ENCODE peak calls at places on chromosomes 1 and 21, in four cellular contexts. G is lower lobe of right lung, P is RWPE2, D is esophagus mucosa. S is an unnamed sample.

GRCh38 chr1:93616221-93616995 is 65.2 kb downstream of the BCAR3 start:
- ATAC-seq in G (peak), P (peak), D (no peak), S (peak)

GRCh38 chr1:91537281-91538069 is 36.8 kb downstream of the CDC7 start:
- ATAC-seq in P (peak), G (peak), D (no peak), S (peak)

GRCh38 chr1:225735252-225736149 is 42.1 kb upstream of the SRP9 start:
- ATAC-seq in D (peak), G (peak), P (peak), S (peak)

GRCh38 chr1:83942914-83943313 is 56.0 kb downstream of the TTLL7 start:
- ATAC-seq in G (no peak), P (no peak), D (peak), S (no peak)

GRCh38 chr1:161778522-161778921 is 12.4 kb downstream of the ATF6 start:
- ATAC-seq in G (no peak), D (no peak), P (no peak), S (no peak)

GRCh38 chr1:1349256-1350012 is at the start of gene DVL1:
- ATAC-seq in G (peak), D (peak), P (no peak), S (peak)

GRCh38 chr1:51792864-51793263 is 85.7 kb downstream of the NRDC start:
- ATAC-seq in G (peak), P (peak), D (no peak), S (peak)

GRCh38 chr21:17786219-17787181 is 32.7 kb downstream of the C21orf91 start:
- ATAC-seq in G (no peak), D (no peak), P (no peak), S (no peak)

GRCh38 chr21:42666023-42666747 is 12.8 kb downstream of the PDE9A start:
- ATAC-seq in P (no peak), D (no peak), G (no peak), S (no peak)